ENCODE peak calls at places on chromosomes 4 and X, in seven cellular contexts. H is GM06990; I is H54; Y is HEK293T; F is stimulated activated CD4-positive, alpha-beta T cell treated with anti-CD3 and anti-CD28 coated beads, TNF-alpha, amount 100 ng/mL, for 48 hours; G is NCI-H1417; M is kidney tubule cell. S is an unnamed sample.

GRCh38 chr4:54103190-54103574 is 3.2 kb downstream of the GSX2 start:
- DNase-seq in F (no peak), M (no peak), I (no peak), H (no peak), Y (no peak), G (no peak), S (no peak)

GRCh38 chr4:161937596-161937995 is 226.2 kb downstream of the FSTL5 start:
- DNase-seq in I (no peak), M (peak), F (no peak), H (no peak), Y (no peak), G (no peak), S (no peak)

GRCh38 chrX:40644175-40644574 is 3.2 kb downstream of the CXorf38 start:
- DNase-seq in M (peak), F (no peak), H (no peak), I (no peak), Y (no peak), G (no peak), S (no peak)

GRCh38 chrX:105662248-105662647 is 160.1 kb upstream of the NRK start:
- DNase-seq in H (no peak), Y (no peak), G (no peak), M (no peak), F (no peak), I (no peak), S (no peak)

GRCh38 chr4:17447675-17448298 is 64.1 kb downstream of the QDPR start:
- DNase-seq in I (peak), Y (peak), F (no peak), G (peak), H (no peak), M (peak), S (peak)

GRCh38 chr4:82680834-82681233 is 117.8 kb downstream of the SCD5 start:
- DNase-seq in H (no peak), F (no peak), G (no peak), Y (no peak), I (no peak), M (no peak), S (no peak)

GRCh38 chrX:107119281-107119680 is 659 bp upstream of the RBM41 start:
- DNase-seq in I (no peak), F (no peak), M (no peak), G (no peak), H (no peak), Y (no peak), S (no peak)

GRCh38 chr4:186192068-186192751 is 843 bp downstream of the CYP4V2 start:
- DNase-seq in H (no peak), I (peak), Y (peak), M (peak), F (no peak), G (peak), S (no peak)

GRCh38 chrX:10794203-10794630 is 173.8 kb upstream of the MID1 start:
- DNase-seq in Y (peak), I (no peak), H (no peak), F (no peak), G (no peak), M (peak), S (no peak)

GRCh38 chr4:46844325-46844917 is 64.6 kb downstream of the COX7B2 start:
- DNase-seq in H (peak), F (no peak), G (peak), M (peak), I (no peak), Y (peak), S (peak)

GRCh38 chrX:75892749-75893148 is 107.7 kb upstream of the MAGEE2 start:
- DNase-seq in H (no peak), G (no peak), I (no peak), F (no peak), Y (no peak), M (no peak), S (no peak)

GRCh38 chrX:130171446-130172126 is at the start of gene RAB33A:
- DNase-seq in F (no peak), G (peak), H (peak), I (no peak), Y (no peak), M (no peak), S (peak)

GRCh38 chr4:108830509-108831244 is 67.8 kb upstream of the ETNPPL start:
- DNase-seq in Y (peak), M (no peak), H (no peak), G (peak), I (no peak), F (no peak), S (no peak)

GRCh38 chr4:92969650-92970370 is 666.0 kb downstream of the GRID2 start:
- DNase-seq in Y (no peak), M (peak), F (no peak), G (no peak), I (peak), H (no peak), S (no peak)

S was measured in GM13976.